ENCODE peak calls at places on chromosomes 3 and 15, in nine cellular contexts. K is GM23338, A is left lung, J is thoracic aorta, X is body of pancreas, E is GM23248, H is right cardiac atrium, Y is aorta, P is PC-3. L is an unnamed sample.
A peak's percentile ranks its signal among the peaks of the same experiment; 100 is the strongest.

GRCh38 chr15:67560320-67560719 is 17.8 kb downstream of the MAP2K5 start:
- DNase-seq in Y (no peak), K (no peak), X (no peak), P (no peak), E (no peak), J (no peak), A (no peak), H (no peak), L (no peak)

GRCh38 chr3:13484861-13485590 is 4.9 kb downstream of the HDAC11 start:
- DNase-seq in X (peak; percentile 97), K (no peak), P (peak; percentile 77), A (peak; percentile 89), J (no peak), H (peak; percentile 93), Y (peak; percentile 80), E (no peak), L (no peak)

GRCh38 chr3:105676621-105677300 is 192.1 kb downstream of the CBLB start:
- DNase-seq in P (no peak), Y (no peak), A (no peak), K (no peak), X (no peak), J (no peak), H (no peak), E (peak; percentile 9), L (no peak)

GRCh38 chr3:31129241-31129640 is 234.8 kb upstream of the GADL1 start:
- DNase-seq in A (no peak), Y (no peak), K (no peak), P (no peak), E (no peak), H (no peak), J (no peak), X (no peak), L (no peak)

GRCh38 chr3:71797455-71797854 is 12.5 kb upstream of the PROK2 start:
- DNase-seq in J (no peak), Y (no peak), E (no peak), K (no peak), A (no peak), X (no peak), P (no peak), H (no peak), L (no peak)

GRCh38 chr15:74787251-74788041 is 5.6 kb downstream of the CSK start:
- DNase-seq in P (no peak), J (no peak), X (no peak), K (peak; percentile 90), H (peak; percentile 86), A (peak; percentile 91), E (peak; percentile 74), Y (no peak), L (peak; percentile 96)

GRCh38 chr15:101307897-101308603 is 13.0 kb upstream of the SNRPA1 start:
- DNase-seq in Y (no peak), K (no peak), E (no peak), J (no peak), P (no peak), X (no peak), H (no peak), A (no peak), L (no peak)

GRCh38 chr3:2303567-2303966 is 204.9 kb downstream of the CNTN4 start:
- DNase-seq in P (peak; percentile 7), J (no peak), X (no peak), K (peak; percentile 70), Y (no peak), A (no peak), H (no peak), E (peak; percentile 3), L (no peak)

GRCh38 chr3:38165722-38166387 is 518 bp downstream of the OXSR1 start:
- DNase-seq in Y (no peak), J (no peak), K (peak; percentile 58), P (peak; percentile 26), A (no peak), E (peak; percentile 81), X (peak; percentile 62), H (no peak), L (no peak)

GRCh38 chr3:43138488-43139231 is 32.8 kb upstream of the POMGNT2 start:
- DNase-seq in A (no peak), Y (no peak), X (no peak), P (no peak), J (no peak), E (no peak), K (no peak), H (no peak), L (no peak)

GRCh38 chr3:66381621-66382020 is 119.2 kb downstream of the LRIG1 start:
- DNase-seq in P (no peak), X (peak; percentile 78), A (peak; percentile 9), E (no peak), Y (no peak), H (no peak), K (no peak), J (no peak), L (no peak)
- H3K4me1 ChIP-seq in P (no peaks in the 10 kb centered on the region), X (peaks cover 12% of the 10 kb centered on the region), A (no peaks in the 10 kb centered on the region), E (peaks cover 5% of the 10 kb centered on the region), Y (no peaks in the 10 kb centered on the region), H (no peaks in the 10 kb centered on the region), K (no peaks in the 10 kb centered on the region), J (no peaks in the 10 kb centered on the region), L (peaks cover 21% of the 10 kb centered on the region)

GRCh38 chr3:124246949-124247348 is 255.0 kb upstream of the ROPN1 start:
- DNase-seq in K (peak; percentile 48), A (no peak), P (peak; percentile 62), H (no peak), E (peak; percentile 32), Y (no peak), J (no peak), X (no peak), L (no peak)

GRCh38 chr3:124250053-124250452 is 258.1 kb upstream of the ROPN1 start:
- DNase-seq in E (no peak), A (no peak), P (no peak), X (no peak), H (no peak), K (no peak), Y (no peak), J (no peak), L (no peak)

GRCh38 chr3:124246366-124246765 is 254.4 kb upstream of the ROPN1 start:
- DNase-seq in A (no peak), K (no peak), P (no peak), H (no peak), X (no peak), J (no peak), E (no peak), Y (no peak), L (no peak)

GRCh38 chr3:124243253-124243859 is 251.4 kb upstream of the ROPN1 start:
- DNase-seq in H (no peak), P (no peak), X (no peak), J (no peak), A (no peak), Y (no peak), K (no peak), E (no peak), L (no peak)

DNA sequence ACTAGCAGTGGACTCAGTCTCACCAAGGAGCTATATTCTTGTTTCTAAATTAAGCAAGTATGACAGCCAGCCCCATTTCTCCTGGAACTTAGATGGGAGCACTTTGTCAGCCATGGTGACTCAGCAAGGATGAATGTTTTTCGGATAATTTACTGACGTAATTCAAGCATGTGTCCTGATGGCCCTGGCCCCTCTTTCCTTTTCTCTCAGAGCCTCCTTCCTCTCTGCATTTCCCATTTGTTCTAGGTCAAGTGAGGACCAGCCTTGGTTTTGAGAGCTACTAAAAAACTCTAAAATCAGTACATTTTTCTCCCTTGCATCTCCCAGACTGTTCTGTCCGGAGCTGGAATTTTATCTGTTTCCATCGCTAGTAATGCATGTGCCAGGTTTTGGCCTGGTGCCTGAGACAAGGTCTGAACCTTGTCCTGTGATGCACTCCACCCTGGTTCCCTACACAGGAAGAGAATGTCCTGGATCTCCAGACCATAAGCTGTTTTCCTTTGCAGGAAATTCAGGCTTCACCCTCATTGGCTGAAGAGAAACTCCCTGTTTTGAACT is 256.6 kb upstream of the ROPN1 start:
- DNase-seq in P (peak; percentile 68), X (peak; percentile 54), J (peak; percentile 28), H (peak; percentile 62), A (no peak), E (peak; percentile 91), Y (no peak), K (no peak), L (no peak)
- H3K4me3 ChIP-seq in P (no peak overlapping the region), X (no peak overlapping the region), J (peak overlapping the region; percentile 42), H (no peak overlapping the region), A (no peak overlapping the region), E (peak overlapping the region; percentile 41), Y (no peak overlapping the region), K (no peak overlapping the region), L (no peak overlapping the region)

GRCh38 chr3:141387446-141388030 is 19.2 kb downstream of the ZBTB38 start:
- DNase-seq in H (no peak), E (no peak), Y (no peak), A (no peak), K (no peak), P (no peak), X (no peak), J (no peak), L (no peak)

GRCh38 chr3:141386611-141387110 is 18.4 kb downstream of the ZBTB38 start:
- DNase-seq in J (no peak), H (no peak), Y (no peak), K (no peak), X (no peak), A (no peak), P (no peak), E (peak; percentile 73), L (no peak)

GRCh38 chr3:141390747-141391146 is 22.4 kb downstream of the ZBTB38 start:
- DNase-seq in H (no peak), K (no peak), A (no peak), J (no peak), Y (no peak), P (no peak), X (no peak), E (no peak), L (no peak)

GRCh38 chr3:141389703-141390102 is 21.4 kb downstream of the ZBTB38 start:
- DNase-seq in P (no peak), A (no peak), Y (no peak), H (no peak), J (no peak), K (no peak), E (peak; percentile 87), X (no peak), L (no peak)

DNA sequence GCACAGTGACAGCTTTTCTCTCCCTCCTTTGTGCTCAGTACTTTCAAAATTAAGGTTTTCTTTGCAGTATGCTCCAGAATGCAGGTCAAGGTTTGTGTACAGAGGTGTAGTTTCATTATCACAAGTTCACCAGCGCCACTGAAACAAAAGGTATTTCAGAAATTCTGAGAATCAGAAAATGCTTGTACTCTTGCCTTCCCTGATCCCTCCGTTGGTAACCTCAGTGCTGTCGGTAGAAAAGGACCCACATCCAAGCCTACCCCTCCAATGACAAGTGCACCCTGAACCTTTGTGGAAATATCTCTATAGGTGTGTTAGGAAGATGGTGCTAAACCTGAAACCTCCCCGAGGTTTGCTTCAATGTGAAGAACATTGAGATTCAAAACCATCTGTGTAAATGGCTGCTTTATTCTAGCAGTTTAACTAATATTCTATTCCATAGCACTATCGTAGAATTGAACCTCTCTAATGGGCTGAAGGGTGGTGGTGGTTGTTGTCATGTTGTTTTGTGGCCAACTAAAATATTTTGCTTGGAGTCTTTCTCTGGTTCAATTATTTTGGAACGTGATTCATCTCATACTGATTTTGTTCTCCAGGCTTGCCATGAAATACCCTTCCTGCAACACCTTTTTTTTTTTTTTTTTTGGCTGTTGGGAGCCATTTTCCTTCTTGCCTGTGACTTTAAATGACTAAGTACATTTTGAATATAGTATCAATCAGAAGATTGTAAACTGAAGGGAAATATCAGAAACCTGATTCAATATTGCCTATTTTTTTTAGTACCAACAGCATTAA is 20.7 kb downstream of the ZBTB38 start:
- DNase-seq in E (peak; percentile 59), X (no peak), H (no peak), K (no peak), Y (no peak), J (no peak), P (no peak), A (no peak), L (no peak)
- H3K27ac ChIP-seq in E (peak overlapping the region; percentile 92), X (peak overlapping the region; percentile 51), H (no peak overlapping the region), K (no peak overlapping the region), Y (no peak overlapping the region), J (peak overlapping the region; percentile 74), P (no peak overlapping the region), A (peak overlapping the region; percentile 62), L (no peak overlapping the region)

GRCh38 chr3:177150218-177150916 is 46.9 kb downstream of the TBL1XR1 start:
- DNase-seq in J (no peak), K (no peak), A (no peak), E (peak; percentile 20), H (no peak), Y (no peak), X (no peak), P (no peak), L (no peak)
- H3K4me1 ChIP-seq in J (peaks cover 44% of the 10 kb centered on the region), K (peaks cover 71% of the 10 kb centered on the region), A (peaks cover 12% of the 10 kb centered on the region), E (peaks cover 39% of the 10 kb centered on the region), H (peaks cover 13% of the 10 kb centered on the region), Y (peaks cover 5% of the 10 kb centered on the region), X (peaks cover 51% of the 10 kb centered on the region), P (peaks cover 28% of the 10 kb centered on the region), L (peaks cover 22% of the 10 kb centered on the region)